ENCODE peak calls at places on chromosomes 12 and 14, in eight cellular contexts. R is upper lobe of left lung; N is GM12865; H is Jurkat, Clone E6-1; O is Caco-2; S is lower lobe of right lung; Q is aorta; M is heart left ventricle. P is an unnamed sample.

GRCh38 chr12:120909633-120910318 is 5.6 kb upstream of the SPPL3 start:
- DNase-seq in R (no peak), N (peak; percentile 45), H (no peak), O (no peak), S (no peak), Q (no peak), M (no peak), P (no peak)

GRCh38 chr14:61438860-61439765 is 117.7 kb downstream of the PRKCH start:
- DNase-seq in R (peak; percentile 84), N (peak; percentile 89), H (no peak), O (peak; percentile 75), S (peak; percentile 71), Q (no peak), M (no peak), P (peak; percentile 23)

GRCh38 chr14:94598816-94599655 is 13.2 kb upstream of the SERPINA3 start:
- DNase-seq in R (peak; percentile 77), N (no peak), H (no peak), O (peak; percentile 64), S (no peak), Q (peak; percentile 70), M (no peak), P (no peak)

GRCh38 chr14:74299061-74299545 is 3.6 kb downstream of the ABCD4 start:
- DNase-seq in R (no peak), N (no peak), H (no peak), O (no peak), S (no peak), Q (peak; percentile 72), M (peak; percentile 45), P (no peak)

GRCh38 chr12:9760699-9761406 is at the start of gene CD69:
- DNase-seq in R (peak; percentile 65), N (peak; percentile 91), H (peak; percentile 94), O (no peak), S (no peak), Q (no peak), M (no peak), P (peak; percentile 85)

GRCh38 chr14:98953544-98954346 is 318.3 kb downstream of the BCL11B start:
- DNase-seq in R (peak; percentile 65), N (no peak), H (no peak), O (no peak), S (no peak), Q (peak; percentile 85), M (no peak), P (no peak)

GRCh38 chr14:95487669-95488084 is 28.8 kb downstream of the SYNE3 start:
- DNase-seq in R (no peak), N (no peak), H (no peak), O (no peak), S (no peak), Q (no peak), M (no peak), P (no peak)

GRCh38 chr14:34199585-34199984 is 248.7 kb upstream of the EGLN3 start:
- DNase-seq in R (no peak), N (no peak), H (peak; percentile 6), O (no peak), S (no peak), Q (no peak), M (no peak), P (no peak)

GRCh38 chr14:50260511-50260910 is 29.1 kb upstream of the SOS2 start:
- DNase-seq in R (no peak), N (peak; percentile 47), H (peak; percentile 15), O (peak; percentile 27), S (no peak), Q (no peak), M (no peak), P (peak; percentile 24)

GRCh38 chr12:54036620-54037359 is 3.9 kb downstream of the HOXC5 start:
- DNase-seq in R (no peak), N (peak; percentile 18), H (no peak), O (no peak), S (no peak), Q (no peak), M (no peak), P (no peak)

GRCh38 chr12:48331389-48331788 is 19.3 kb downstream of the ZNF641 start:
- DNase-seq in R (no peak), N (no peak), H (no peak), O (no peak), S (no peak), Q (no peak), M (no peak), P (no peak)
- H3K4me3 ChIP-seq in R (no peak overlapping the region), N (no peak overlapping the region), H (no peak overlapping the region), O (no peak overlapping the region), S (no peak overlapping the region), Q (no peak overlapping the region), M (no peak overlapping the region), P (no peak overlapping the region)

DNA sequence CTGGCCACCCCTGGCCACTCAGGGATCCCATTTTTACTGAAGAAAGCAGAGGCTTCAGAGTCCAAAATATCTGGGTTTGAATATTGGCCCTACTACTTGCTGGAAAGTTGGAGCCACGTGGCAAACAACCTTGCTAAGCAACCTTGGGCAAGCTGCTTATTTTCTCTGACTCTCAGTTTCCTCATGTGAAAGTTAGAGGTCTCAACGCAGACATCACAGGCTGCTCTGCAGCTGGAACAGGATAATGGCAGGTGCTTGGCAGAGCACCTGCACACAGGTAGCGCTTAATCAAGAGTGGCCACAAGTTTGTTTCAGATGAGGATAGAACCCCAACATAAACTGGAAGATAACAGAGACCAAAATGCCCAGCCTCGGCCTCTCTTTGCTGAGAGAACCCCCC is 28.1 kb upstream of the CCND2 start:
- DNase-seq in R (no peak), N (no peak), H (no peak), O (no peak), S (no peak), Q (no peak), M (no peak), P (no peak)
- H3K4me3 ChIP-seq in R (no peak overlapping the region), N (no peak overlapping the region), H (no peak overlapping the region), O (no peak overlapping the region), S (no peak overlapping the region), Q (no peak overlapping the region), M (no peak overlapping the region), P (no peak overlapping the region)

GRCh38 chr14:104690266-104690711 is 871 bp downstream of the INF2 start:
- DNase-seq in R (peak; percentile 51), N (no peak), H (no peak), O (no peak), S (no peak), Q (no peak), M (no peak), P (no peak)

GRCh38 chr14:104690861-104691455 is 1.5 kb downstream of the INF2 start:
- DNase-seq in R (no peak), N (no peak), H (no peak), O (no peak), S (no peak), Q (no peak), M (no peak), P (no peak)

GRCh38 chr14:104692939-104693315 is 3.5 kb downstream of the INF2 start:
- DNase-seq in R (no peak), N (no peak), H (no peak), O (no peak), S (no peak), Q (no peak), M (no peak), P (no peak)

GRCh38 chr14:104692261-104692938 is 3.0 kb downstream of the INF2 start:
- DNase-seq in R (no peak), N (no peak), H (no peak), O (no peak), S (no peak), Q (no peak), M (no peak), P (no peak)

GRCh38 chr14:104691546-104692260 is 2.3 kb downstream of the INF2 start:
- DNase-seq in R (no peak), N (no peak), H (no peak), O (no peak), S (no peak), Q (no peak), M (no peak), P (no peak)
- H3K4me3 ChIP-seq in R (peak overlapping the region; percentile 83), N (no peak overlapping the region), H (no peak overlapping the region), O (no peak overlapping the region), S (no peak overlapping the region), Q (no peak overlapping the region), M (peak overlapping the region; percentile 71), P (peak overlapping the region; percentile 70)

GRCh38 chr12:48053883-48054282 is 49.6 kb upstream of the COL2A1 start:
- DNase-seq in R (no peak), N (no peak), H (no peak), O (no peak), S (no peak), Q (no peak), M (no peak), P (no peak)
- H3K4me3 ChIP-seq in R (no peak overlapping the region), N (no peak overlapping the region), H (no peak overlapping the region), O (no peak overlapping the region), S (no peak overlapping the region), Q (no peak overlapping the region), M (no peak overlapping the region), P (no peak overlapping the region)

DNA sequence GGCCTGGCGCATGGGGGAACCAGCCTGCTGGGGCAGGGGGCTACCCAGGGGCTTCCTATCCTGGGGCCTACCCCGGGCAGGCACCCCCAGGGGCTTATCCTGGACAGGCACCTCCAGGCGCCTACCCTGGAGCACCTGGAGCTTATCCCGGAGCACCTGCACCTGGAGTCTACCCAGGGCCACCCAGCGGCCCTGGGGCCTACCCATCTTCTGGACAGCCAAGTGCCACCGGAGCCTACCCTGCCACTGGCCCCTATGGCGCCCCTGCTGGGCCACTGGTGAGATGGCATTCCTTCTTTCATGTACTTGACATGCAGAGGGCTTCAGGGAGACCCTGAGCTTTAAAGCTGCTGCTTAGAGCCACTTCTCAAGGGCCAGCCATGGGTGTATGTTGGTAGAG is 9.0 kb downstream of the LGALS3 start:
- DNase-seq in R (no peak), N (peak; percentile 22), H (no peak), O (no peak), S (no peak), Q (no peak), M (no peak), P (no peak)
- H3K4me3 ChIP-seq in R (no peak overlapping the region), N (no peak overlapping the region), H (no peak overlapping the region), O (no peak overlapping the region), S (no peak overlapping the region), Q (no peak overlapping the region), M (peak overlapping the region; percentile 10), P (no peak overlapping the region)

DNA sequence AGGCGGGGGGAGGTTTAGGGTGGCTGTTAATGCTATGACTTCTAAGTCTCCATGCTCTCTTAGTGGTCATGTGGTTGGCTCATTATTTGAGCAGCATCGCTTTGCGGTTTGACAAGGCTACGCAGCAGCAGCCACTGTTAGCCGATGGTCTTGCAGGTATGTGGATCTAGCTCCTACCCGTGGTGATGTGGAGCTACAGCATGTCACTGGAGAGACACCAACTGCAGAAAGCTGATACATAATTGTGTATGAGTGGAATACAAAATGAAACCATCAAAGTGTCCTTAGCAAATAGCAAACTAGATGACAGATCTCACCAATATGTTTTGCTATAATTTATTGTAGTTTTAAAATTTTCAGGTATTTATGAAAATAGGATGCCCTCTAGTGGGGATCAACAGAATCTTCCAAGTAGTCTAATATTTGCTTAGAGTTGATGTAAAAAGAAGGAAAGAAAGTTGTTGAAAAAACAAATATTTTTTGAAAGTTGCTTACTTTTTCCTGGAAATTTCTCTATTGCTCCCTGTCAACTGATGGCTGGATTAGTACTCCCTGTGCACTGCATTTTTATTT is 94.9 kb downstream of the NAV3 start:
- DNase-seq in R (peak; percentile 65), N (peak; percentile 92), H (peak; percentile 63), O (peak; percentile 74), S (peak; percentile 55), Q (peak; percentile 77), M (peak; percentile 64), P (no peak)
- H3K4me3 ChIP-seq in R (no peak overlapping the region), N (no peak overlapping the region), H (no peak overlapping the region), O (no peak overlapping the region), S (no peak overlapping the region), Q (no peak overlapping the region), M (no peak overlapping the region), P (no peak overlapping the region)

GRCh38 chr12:116080415-116080814 is 197.1 kb downstream of the MED13L start:
- DNase-seq in R (no peak), N (no peak), H (no peak), O (no peak), S (no peak), Q (no peak), M (no peak), P (no peak)
- H3K4me3 ChIP-seq in R (no peak overlapping the region), N (no peak overlapping the region), H (no peak overlapping the region), O (no peak overlapping the region), S (no peak overlapping the region), Q (no peak overlapping the region), M (no peak overlapping the region), P (no peak overlapping the region)